ENCODE peak calls at places on chromosome 20, in five cellular contexts. V is AG09309, J is mesothelial cell of epicardium, P is B cell, I is nephron progenitor cell. L is an unnamed sample.
A peak's percentile ranks its signal among the peaks of the same experiment; 100 is the strongest.

GRCh38 chr20:1415667-1416468 is 23.0 kb upstream of the FKBP1A start:
- DNase-seq in V (no peak), I (no peak), J (no peak), P (no peak), L (no peak)

GRCh38 chr20:61932711-61933480 is 132.8 kb downstream of the TAF4 start:
- DNase-seq in P (no peak), I (no peak), J (no peak), V (no peak), L (no peak)

GRCh38 chr20:38127011-38127621 is 38.0 kb downstream of the TGM2 start:
- DNase-seq in J (no peak), P (no peak), I (no peak), V (no peak), L (no peak)

GRCh38 chr20:57386762-57387161 is 4.4 kb upstream of the RBM38 start:
- DNase-seq in P (no peak), V (no peak), J (no peak), I (no peak), L (no peak)

GRCh38 chr20:64103871-64104666 is 3.3 kb downstream of the NPBWR2 start:
- DNase-seq in P (no peak), V (no peak), I (peak; percentile 20), J (peak; percentile 31), L (no peak)

GRCh38 chr20:51497542-51498467 is 44.7 kb downstream of the NFATC2 start:
- DNase-seq in J (no peak), P (peak; percentile 52), I (no peak), V (no peak), L (no peak)

GRCh38 chr20:7540923-7541322 is 399.3 kb downstream of the HAO1 start:
- DNase-seq in P (no peak), J (no peak), I (no peak), V (no peak), L (no peak)

GRCh38 chr20:47058236-47058635 is 163.6 kb downstream of the EYA2 start:
- DNase-seq in J (no peak), V (no peak), I (no peak), P (no peak), L (no peak)

GRCh38 chr20:64056889-64057627 is 5.9 kb upstream of the TCEA2 start:
- DNase-seq in I (no peak), J (no peak), P (no peak), V (no peak), L (no peak)

GRCh38 chr20:1185781-1186334 is 1.1 kb upstream of the TMEM74B start:
- DNase-seq in J (peak; percentile 47), V (no peak), P (peak; percentile 57), I (peak; percentile 74), L (no peak)

GRCh38 chr20:46344488-46345162 is 36.3 kb upstream of the CDH22 start:
- DNase-seq in P (no peak), J (no peak), V (no peak), I (no peak), L (no peak)

GRCh38 chr20:13102237-13102636 is 93.5 kb downstream of the SPTLC3 start:
- DNase-seq in P (no peak), V (no peak), J (no peak), I (no peak), L (no peak)

GRCh38 chr20:32611286-32611685 is 26.2 kb upstream of the NOL4L start:
- DNase-seq in J (no peak), V (no peak), I (no peak), P (no peak), L (no peak)

GRCh38 chr20:62158088-62158400 is 14.5 kb downstream of the SS18L1 start:
- DNase-seq in P (no peak), I (no peak), J (no peak), V (no peak), L (no peak)

GRCh38 chr20:25116746-25117457 is 35.0 kb upstream of the VSX1 start:
- DNase-seq in J (no peak), I (no peak), P (no peak), V (no peak), L (no peak)

GRCh38 chr20:53940883-53941546 is 129.4 kb downstream of the BCAS1 start:
- DNase-seq in I (peak; percentile 25), P (no peak), V (peak; percentile 86), J (no peak), L (no peak)

GRCh38 chr20:44886828-44887227 is 1.3 kb downstream of the YWHAB start:
- DNase-seq in V (no peak), P (no peak), I (no peak), J (no peak), L (no peak)

GRCh38 chr20:43971233-43971632 is 56.6 kb downstream of the TOX2 start:
- DNase-seq in J (no peak), P (no peak), I (no peak), V (no peak), L (no peak)

GRCh38 chr20:17734374-17734773 is 34.6 kb downstream of the BANF2 start:
- DNase-seq in I (no peak), J (no peak), P (no peak), V (no peak), L (no peak)

GRCh38 chr20:24376523-24377085 is 92.8 kb upstream of the SYNDIG1 start:
- DNase-seq in J (no peak), P (no peak), I (no peak), V (no peak), L (no peak)

GRCh38 chr20:8365634-8366033 is 233.6 kb downstream of the PLCB1 start:
- DNase-seq in I (no peak), V (no peak), P (no peak), J (no peak), L (no peak)

GRCh38 chr20:38672504-38672903 is 51.8 kb upstream of the SLC32A1 start:
- DNase-seq in J (no peak), I (no peak), V (no peak), P (no peak), L (no peak)

DNA sequence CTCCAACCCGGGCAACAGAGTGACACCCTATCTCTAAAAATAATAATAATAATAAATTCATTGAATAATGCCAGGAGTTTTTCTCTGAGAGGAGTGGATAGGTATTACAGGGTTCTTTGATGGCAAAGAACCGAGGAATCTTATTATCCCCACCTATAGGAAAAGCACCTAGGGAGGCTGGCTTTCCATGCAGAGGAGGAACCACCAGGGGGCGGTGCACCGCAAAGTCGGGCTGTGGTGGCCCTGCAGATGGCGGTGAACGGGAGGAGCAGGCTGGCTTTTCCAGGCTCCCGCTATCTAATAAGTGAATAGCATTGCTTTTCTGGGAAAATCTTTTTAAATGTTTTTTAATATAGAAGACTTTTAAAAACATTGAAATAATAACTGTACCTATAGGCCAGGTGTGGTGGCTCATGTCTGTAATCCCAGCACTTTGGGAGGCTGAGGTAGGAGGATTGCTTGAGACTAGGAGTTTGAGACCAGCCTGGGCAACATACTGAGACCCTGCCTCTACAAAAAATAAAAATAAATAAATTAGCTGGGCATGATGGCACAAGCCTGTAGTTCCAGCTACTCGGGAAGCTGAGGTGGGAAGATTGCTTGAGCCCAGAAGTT is 864.2 kb downstream of the KIF16B start:
- DNase-seq in P (peak; percentile 73), V (no peak), J (peak; percentile 47), I (peak; percentile 69), L (no peak)
- TF ChIP-seq CTCF in P (peak; percentile 81), V (peak; percentile 46), J (peak; percentile 68), I (peak; percentile 70), L (peak; percentile 8)

GRCh38 chr20:4045741-4046140 is 30.4 kb upstream of the RNF24 start:
- DNase-seq in J (no peak), I (no peak), P (no peak), V (no peak), L (no peak)

GRCh38 chr20:4046311-4046924 is 31.1 kb upstream of the RNF24 start:
- DNase-seq in V (no peak), I (no peak), P (no peak), J (no peak), L (no peak)

GRCh38 chr20:4045082-4045481 is 29.7 kb upstream of the RNF24 start:
- DNase-seq in J (no peak), I (no peak), P (no peak), V (no peak), L (no peak)

GRCh38 chr20:4047614-4048013 is 32.3 kb upstream of the RNF24 start:
- DNase-seq in I (no peak), V (no peak), P (no peak), J (no peak), L (no peak)

GRCh38 chr20:4046926-4047325 is 31.6 kb upstream of the RNF24 start:
- DNase-seq in J (no peak), V (no peak), I (no peak), P (no peak), L (no peak)
- TF ChIP-seq CTCF in J (no peak), V (no peak), I (no peak), P (no peak), L (no peak)

GRCh38 chr20:50138479-50139393 is 14.8 kb downstream of the PEDS1 start:
- DNase-seq in I (no peak), V (no peak), J (no peak), P (no peak), L (no peak)
- TF ChIP-seq CTCF in I (no peak), V (no peak), J (no peak), P (no peak), L (no peak)

GRCh38 chr20:40636486-40636885 is 52.5 kb downstream of the MAFB start:
- DNase-seq in J (no peak), V (no peak), P (no peak), I (no peak), L (no peak)

GRCh38 chr20:40637176-40637575 is 51.9 kb downstream of the MAFB start:
- DNase-seq in V (no peak), I (no peak), P (no peak), J (no peak), L (no peak)

GRCh38 chr20:40635990-40636389 is 53.0 kb downstream of the MAFB start:
- DNase-seq in V (no peak), I (no peak), P (no peak), J (no peak), L (no peak)

GRCh38 chr20:40633123-40633850 is 55.7 kb downstream of the MAFB start:
- DNase-seq in V (no peak), I (no peak), P (no peak), J (no peak), L (no peak)

DNA sequence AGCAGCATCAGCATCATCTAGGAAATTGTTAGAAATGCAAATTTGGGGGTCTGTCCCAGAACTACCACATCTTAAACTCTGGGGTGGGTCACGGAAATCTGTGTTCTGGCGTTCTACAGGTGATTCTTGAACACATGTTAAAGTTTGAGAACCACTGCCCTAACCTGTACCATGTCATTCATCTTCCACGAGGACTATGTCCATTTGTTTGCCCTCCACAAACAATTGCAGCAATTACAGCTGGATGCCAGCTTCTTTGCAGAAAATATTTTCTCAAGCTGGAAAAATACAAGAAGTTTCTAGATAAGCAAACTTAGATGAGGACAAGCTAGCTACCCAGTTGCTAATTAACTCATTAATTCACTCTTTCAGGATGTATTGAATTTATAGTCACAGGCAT is 54.1 kb downstream of the MAFB start:
- DNase-seq in P (no peak), V (no peak), I (no peak), J (no peak), L (no peak)
- TF ChIP-seq CTCF in P (no peak), V (no peak), I (no peak), J (no peak), L (no peak)